ENCODE peak calls at places on chromosome 16, in five cellular contexts. M is heart right ventricle; G is central memory CD8-positive, alpha-beta T cell; J is left lobe of liver; V is gastroesophageal sphincter. U is an unnamed sample.

GRCh38 chr16:13561276-13561675 is 358.7 kb upstream of the ERCC4 start:
- ATAC-seq in M (no peak), G (no peak), J (no peak), V (no peak), U (no peak)

GRCh38 chr16:82301108-82301755 is 131.2 kb upstream of the MPHOSPH6 start:
- ATAC-seq in M (peak), G (no peak), J (no peak), V (no peak), U (peak)

GRCh38 chr16:20899503-20900298 is 457 bp downstream of the DCUN1D3 start:
- ATAC-seq in M (peak), G (peak), J (peak), V (peak), U (no peak)

GRCh38 chr16:48499822-48500440 is 110.0 kb downstream of the N4BP1 start:
- ATAC-seq in M (no peak), G (no peak), J (peak), V (peak), U (no peak)

GRCh38 chr16:68786685-68787418 is 49.8 kb downstream of the CDH1 start:
- ATAC-seq in M (no peak), G (no peak), J (peak), V (no peak), U (no peak)

GRCh38 chr16:15575293-15576049 is 67.5 kb downstream of the MARF1 start:
- ATAC-seq in M (no peak), G (no peak), J (peak), V (no peak), U (no peak)

GRCh38 chr16:12972246-12972645 is 70.8 kb downstream of the SHISA9 start:
- ATAC-seq in M (no peak), G (no peak), J (no peak), V (no peak), U (no peak)

GRCh38 chr16:87165151-87165550 is 152.0 kb downstream of the C16orf95 start:
- ATAC-seq in M (no peak), G (no peak), J (no peak), V (no peak), U (peak)

GRCh38 chr16:64880994-64881393 is 240.9 kb downstream of the CDH11 start:
- ATAC-seq in M (peak), G (no peak), J (no peak), V (no peak), U (no peak)

GRCh38 chr16:54446639-54447038 is 160.1 kb upstream of the IRX3 start:
- ATAC-seq in M (peak), G (no peak), J (peak), V (peak), U (no peak)

GRCh38 chr16:55272787-55273186 is 51.2 kb upstream of the IRX6 start:
- ATAC-seq in M (peak), G (no peak), J (no peak), V (no peak), U (no peak)

GRCh38 chr16:8720080-8720966 is 45.9 kb downstream of the ABAT start:
- ATAC-seq in M (peak), G (no peak), J (peak), V (no peak), U (no peak)

GRCh38 chr16:70271696-70272095 is 17.6 kb downstream of the AARS1 start:
- ATAC-seq in M (no peak), G (no peak), J (no peak), V (no peak), U (no peak)

GRCh38 chr16:85878407-85878806 is 20.6 kb upstream of the IRF8 start:
- ATAC-seq in M (no peak), G (no peak), J (peak), V (no peak), U (no peak)

GRCh38 chr16:75250809-75251279 is 580 bp downstream of the BCAR1 start:
- ATAC-seq in M (peak), G (no peak), J (peak), V (peak), U (peak)

GRCh38 chr16:76926595-76926994 is 264.4 kb upstream of the MON1B start:
- ATAC-seq in M (no peak), G (no peak), J (peak), V (no peak), U (no peak)

GRCh38 chr16:84738255-84739038 is 38.6 kb downstream of the USP10 start:
- ATAC-seq in M (peak), G (peak), J (peak), V (peak), U (peak)

GRCh38 chr16:31344712-31345111 is 10.3 kb upstream of the ITGAX start:
- ATAC-seq in M (no peak), G (no peak), J (peak), V (no peak), U (peak)

GRCh38 chr16:28053461-28053860 is 10.1 kb downstream of the GSG1L start:
- ATAC-seq in M (no peak), G (no peak), J (no peak), V (no peak), U (no peak)

GRCh38 chr16:68281368-68282063 is 17.2 kb downstream of the SLC7A6 start:
- ATAC-seq in M (no peak), G (no peak), J (no peak), V (no peak), U (peak)

GRCh38 chr16:4891886-4892216 is 44.6 kb downstream of the UBN1 start:
- ATAC-seq in M (no peak), G (no peak), J (no peak), V (no peak), U (no peak)

GRCh38 chr16:62225675-62226074 is 189.4 kb upstream of the CDH8 start:
- ATAC-seq in M (peak), G (no peak), J (peak), V (peak), U (peak)

GRCh38 chr16:17476414-17477259 is 5.9 kb upstream of the XYLT1 start:
- ATAC-seq in M (no peak), G (peak), J (peak), V (peak), U (peak)

GRCh38 chr16:48385272-48385953 is at the start of gene SIAH1:
- ATAC-seq in M (peak), G (peak), J (peak), V (peak), U (peak)

GRCh38 chr16:62545039-62545438 is 508.8 kb upstream of the CDH8 start:
- ATAC-seq in M (no peak), G (no peak), J (no peak), V (no peak), U (no peak)

GRCh38 chr16:84562174-84562815 is 55.6 kb downstream of the COTL1 start:
- ATAC-seq in M (no peak), G (no peak), J (peak), V (no peak), U (no peak)

GRCh38 chr16:17334096-17334495 is 136.7 kb downstream of the XYLT1 start:
- ATAC-seq in M (peak), G (no peak), J (no peak), V (peak), U (peak)

GRCh38 chr16:87847785-87848675 is 21.3 kb downstream of the SLC7A5 start:
- ATAC-seq in M (peak), G (no peak), J (peak), V (no peak), U (no peak)

GRCh38 chr16:48393843-48394703 is 8.9 kb upstream of the SIAH1 start:
- ATAC-seq in M (no peak), G (no peak), J (peak), V (peak), U (peak)

GRCh38 chr16:79042886-79043285 is 557.7 kb downstream of the MAF start:
- ATAC-seq in M (no peak), G (peak), J (no peak), V (no peak), U (peak)

GRCh38 chr16:11142951-11143740 is 112.9 kb downstream of the SOCS1 start:
- ATAC-seq in M (no peak), G (no peak), J (no peak), V (no peak), U (no peak)

GRCh38 chr16:55435387-55435786 is 43.6 kb upstream of the MMP2 start:
- ATAC-seq in M (no peak), G (no peak), J (no peak), V (no peak), U (no peak)

GRCh38 chr16:5350118-5350517 is 252.5 kb upstream of the EEF2KMT start:
- ATAC-seq in M (no peak), G (no peak), J (no peak), V (no peak), U (no peak)

GRCh38 chr16:79325211-79325610 is 275.3 kb downstream of the MAF start:
- ATAC-seq in M (no peak), G (no peak), J (no peak), V (no peak), U (no peak)

GRCh38 chr16:83807327-83807709 is 460 bp upstream of the HSBP1 start:
- ATAC-seq in M (peak), G (no peak), J (no peak), V (no peak), U (peak)

GRCh38 chr16:56874800-56875199 is 9.8 kb downstream of the SLC12A3 start:
- ATAC-seq in M (no peak), G (no peak), J (no peak), V (no peak), U (no peak)

GRCh38 chr16:86986136-86986535 is 331.1 kb downstream of the C16orf95 start:
- ATAC-seq in M (no peak), G (no peak), J (no peak), V (no peak), U (no peak)

GRCh38 chr16:87464691-87465300 is 28.0 kb downstream of the ZCCHC14 start:
- ATAC-seq in M (peak), G (no peak), J (peak), V (peak), U (peak)